ENCODE peak calls at places on chromosomes 1 and 21, in seven cellular contexts. V is NB4, T is bronchial epithelial cell, S is GM13976, X is tibial nerve, U is upper lobe of right lung, D is GM13977. I is an unnamed sample.

GRCh38 chr1:9538669-9539164 is 548 bp upstream of the SLC25A33 start:
- DNase-seq in D (no peak), X (no peak), T (no peak), S (no peak), U (peak; percentile 69), V (no peak), I (no peak)

GRCh38 chr1:7267493-7267892 is 482.2 kb downstream of the CAMTA1 start:
- DNase-seq in S (no peak), T (peak; percentile 23), V (no peak), D (no peak), U (no peak), X (no peak), I (no peak)

GRCh38 chr1:222926566-222926965 is 111.7 kb downstream of the DISP1 start:
- DNase-seq in V (no peak), X (no peak), U (no peak), T (peak; percentile 82), D (no peak), S (no peak), I (no peak)

GRCh38 chr1:10384219-10384618 is 14.6 kb upstream of the PGD start:
- DNase-seq in D (no peak), U (no peak), V (no peak), S (no peak), T (no peak), X (no peak), I (no peak)

GRCh38 chr21:16568661-16569060 is 838.9 kb downstream of the USP25 start:
- DNase-seq in U (no peak), V (no peak), D (no peak), S (no peak), T (no peak), X (no peak), I (no peak)

GRCh38 chr1:29305943-29306342 is 69.6 kb downstream of the PTPRU start:
- DNase-seq in S (no peak), D (no peak), X (no peak), U (no peak), T (no peak), V (no peak), I (no peak)

GRCh38 chr1:164510435-164510834 is 48.5 kb upstream of the PBX1 start:
- DNase-seq in U (no peak), X (no peak), S (no peak), V (no peak), D (no peak), T (peak; percentile 10), I (no peak)

GRCh38 chr1:231554969-231555368 is 26.5 kb downstream of the TSNAX start:
- DNase-seq in U (no peak), D (no peak), T (peak; percentile 13), V (no peak), S (no peak), X (no peak), I (no peak)

GRCh38 chr1:35838693-35839245 is 31.0 kb downstream of the AGO4 start:
- DNase-seq in T (peak; percentile 15), X (no peak), S (no peak), V (peak; percentile 40), U (no peak), D (no peak), I (no peak)

GRCh38 chr1:37537378-37537777 is 16.7 kb downstream of the SNIP1 start:
- DNase-seq in V (no peak), U (no peak), X (no peak), S (no peak), D (no peak), T (peak; percentile 95), I (no peak)

GRCh38 chr1:221440658-221441057 is 301.2 kb downstream of the DUSP10 start:
- DNase-seq in X (no peak), U (no peak), T (peak; percentile 53), D (no peak), S (no peak), V (peak; percentile 4), I (no peak)

GRCh38 chr21:17802568-17802967 is 16.6 kb downstream of the C21orf91 start:
- DNase-seq in T (peak; percentile 73), V (no peak), S (no peak), X (no peak), D (no peak), U (no peak), I (no peak)

GRCh38 chr1:2556277-2557145 is at the start of gene TNFRSF14:
- DNase-seq in X (no peak), D (peak; percentile 89), U (peak; percentile 84), V (peak; percentile 79), S (peak; percentile 89), T (no peak), I (no peak)

GRCh38 chr1:31503581-31503980 is 72.7 kb upstream of the TINAGL1 start:
- DNase-seq in T (no peak), X (no peak), U (no peak), D (no peak), S (no peak), V (no peak), I (no peak)

GRCh38 chr1:185627136-185627535 is 107.1 kb upstream of the HMCN1 start:
- DNase-seq in X (no peak), V (no peak), S (no peak), T (no peak), D (no peak), U (no peak), I (no peak)

GRCh38 chr1:81398041-81398440 is 402.7 kb upstream of the ADGRL2 start:
- DNase-seq in D (no peak), T (no peak), X (no peak), V (no peak), S (no peak), U (no peak), I (no peak)

GRCh38 chr1:228999776-229000175 is 264.5 kb downstream of the RHOU start:
- DNase-seq in D (no peak), V (no peak), X (no peak), T (no peak), U (no peak), S (no peak), I (no peak)

GRCh38 chr21:36535618-36536241 is 55.8 kb upstream of the CLDN14 start:
- DNase-seq in X (no peak), U (no peak), V (no peak), T (no peak), D (peak; percentile 75), S (peak; percentile 73), I (no peak)

GRCh38 chr21:16624468-16625102 is 888.3 kb upstream of the CXADR start:
- DNase-seq in S (no peak), D (no peak), U (no peak), V (no peak), X (no peak), T (no peak), I (no peak)

GRCh38 chr1:181112071-181112929 is 23.8 kb downstream of the IER5 start:
- DNase-seq in T (peak; percentile 100), D (no peak), S (no peak), V (peak; percentile 92), X (peak; percentile 35), U (peak; percentile 84), I (peak; percentile 98)

GRCh38 chr1:169858467-169858866 is 35.2 kb downstream of the SCYL3 start:
- DNase-seq in T (peak; percentile 44), U (no peak), S (no peak), V (no peak), X (no peak), D (no peak), I (no peak)

GRCh38 chr1:78240755-78241154 is 195.0 kb downstream of the GIPC2 start:
- DNase-seq in S (no peak), T (no peak), D (no peak), U (no peak), X (no peak), V (no peak), I (no peak)

GRCh38 chr1:207565546-207566468 is 69.8 kb downstream of the CR1 start:
- DNase-seq in X (no peak), U (no peak), S (no peak), D (no peak), V (peak; percentile 58), T (peak; percentile 15), I (no peak)
- TF ChIP-seq CTCF in X (no peak), U (peak; percentile 44), S (peak; percentile 27), D (peak; percentile 29), V (peak; percentile 38), T (peak; percentile 55), I (peak; percentile 39)

GRCh38 chr1:16064536-16065196 is 8.8 kb downstream of the FAM131C start:
- DNase-seq in T (no peak), U (no peak), D (no peak), V (no peak), S (no peak), X (no peak), I (no peak)
- TF ChIP-seq CTCF in T (no peak), U (no peak), D (no peak), V (no peak), S (no peak), X (no peak), I (no peak)

DNA sequence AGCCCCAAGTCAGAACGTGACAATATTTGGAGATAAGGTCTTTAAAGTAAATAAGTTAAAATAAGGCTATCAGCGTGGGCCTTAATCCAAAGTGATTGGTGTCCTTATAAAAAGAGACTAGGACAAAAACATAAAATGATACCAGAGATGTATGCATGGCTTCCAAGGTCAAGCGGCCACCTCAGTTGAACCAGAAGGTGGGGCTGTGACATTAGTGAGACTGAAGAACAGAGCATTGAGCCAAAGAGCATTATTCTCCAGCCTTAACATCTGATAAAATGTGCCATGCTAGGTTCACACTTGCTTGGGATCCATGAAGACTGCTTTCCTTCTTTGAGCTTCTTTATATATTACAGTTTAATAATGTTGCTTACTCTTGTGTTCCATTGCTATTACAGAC is 554.6 kb downstream of the PLA2G4A start:
- DNase-seq in S (no peak), D (peak; percentile 7), V (peak; percentile 11), X (no peak), T (no peak), U (no peak), I (no peak)
- TF ChIP-seq CTCF in S (no peak), D (peak; percentile 21), V (peak; percentile 11), X (no peak), T (no peak), U (no peak), I (no peak)

GRCh38 chr1:75992312-75992711 is 60.1 kb upstream of the ASB17 start:
- DNase-seq in V (peak; percentile 2), U (no peak), X (no peak), D (no peak), T (no peak), S (no peak), I (no peak)

GRCh38 chr1:75986478-75986877 is 54.3 kb upstream of the ASB17 start:
- DNase-seq in S (no peak), V (no peak), D (no peak), T (no peak), U (no peak), X (no peak), I (no peak)

GRCh38 chr1:75989130-75989529 is 56.9 kb upstream of the ASB17 start:
- DNase-seq in T (no peak), S (no peak), V (no peak), U (no peak), D (no peak), X (no peak), I (no peak)

GRCh38 chr1:75996196-75996595 is 64.0 kb upstream of the ASB17 start:
- DNase-seq in D (no peak), V (no peak), S (no peak), T (no peak), X (no peak), U (no peak), I (no peak)

DNA sequence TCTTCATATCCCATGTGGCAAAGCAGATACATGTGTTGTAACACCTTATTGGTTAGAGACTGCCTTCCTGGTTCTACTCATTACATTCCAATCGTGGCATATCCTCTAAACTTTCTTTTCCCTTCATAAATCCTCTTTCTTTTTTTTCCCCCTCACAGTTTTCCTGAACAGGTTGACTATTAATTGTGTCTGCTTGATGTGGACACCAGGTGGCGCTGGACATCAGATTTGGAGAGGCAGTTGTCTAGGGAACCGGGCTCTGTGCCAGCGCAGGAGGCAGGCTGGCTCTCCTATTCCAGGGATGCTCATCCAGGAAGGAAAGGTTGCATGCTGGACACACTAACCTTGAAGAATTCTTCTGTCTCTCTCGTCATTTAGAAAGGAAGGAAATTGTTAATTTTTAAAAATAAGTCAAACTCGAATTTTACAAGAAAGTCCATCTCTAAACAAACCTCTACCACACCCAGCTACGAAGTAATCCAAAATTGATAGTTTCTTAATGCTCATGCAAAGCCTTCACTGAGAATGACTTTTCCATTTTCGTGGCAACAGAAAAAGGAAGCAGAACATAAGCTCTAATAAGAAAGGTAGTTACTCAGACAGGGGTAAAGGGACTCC is 59.4 kb upstream of the ASB17 start:
- DNase-seq in X (peak; percentile 83), D (peak; percentile 45), V (peak; percentile 67), T (peak; percentile 75), S (peak; percentile 41), U (peak; percentile 90), I (no peak)
- TF ChIP-seq CTCF in X (peak; percentile 76), D (peak; percentile 89), V (peak; percentile 67), T (peak; percentile 78), S (peak; percentile 68), U (peak; percentile 80), I (peak; percentile 88)

I was measured in BJ.